ENCODE peak calls at places on chromosome 18, in eight cellular contexts. M, I, C, Q, S, A, R and B are unnamed samples. For H3K4me1, the result is how much of the 10 kb centered on the place peaks cover.

GRCh38 chr18:75276813-75277628 is 66.4 kb downstream of the TSHZ1 start:
- DNase-seq in S (no peak), R (no peak), I (no peak), A (no peak), C (no peak), M (peak), Q (no peak), B (peak)

GRCh38 chr18:56322403-56322802 is 316.0 kb downstream of the TXNL1 start:
- DNase-seq in I (peak), A (no peak), Q (no peak), M (no peak), S (no peak), C (no peak), R (peak), B (no peak)

GRCh38 chr18:55054591-55054990 is 95.3 kb upstream of the CCDC68 start:
- DNase-seq in Q (no peak), C (no peak), S (no peak), A (no peak), M (peak), R (no peak), I (no peak), B (peak)

GRCh38 chr18:55779711-55780590 is 192.0 kb upstream of the TCF4 start:
- DNase-seq in M (peak), A (no peak), S (no peak), I (peak), R (peak), C (peak), Q (peak), B (no peak)

GRCh38 chr18:58241877-58242276 is 197.9 kb downstream of the NEDD4L start:
- DNase-seq in R (no peak), C (no peak), S (no peak), I (no peak), A (no peak), Q (no peak), M (peak), B (peak)

GRCh38 chr18:9958861-9959399 is 45.1 kb downstream of the VAPA start:
- DNase-seq in M (no peak), Q (no peak), A (no peak), I (no peak), C (no peak), S (no peak), R (no peak), B (no peak)

GRCh38 chr18:28124239-28125029 is 52.5 kb downstream of the CDH2 start:
- DNase-seq in A (no peak), C (no peak), M (peak), R (no peak), S (no peak), Q (no peak), I (no peak), B (peak)

GRCh38 chr18:37574113-37574512 is 8.5 kb upstream of the CELF4 start:
- DNase-seq in Q (no peak), I (no peak), C (no peak), R (no peak), S (no peak), A (no peak), M (no peak), B (no peak)

GRCh38 chr18:62282188-62282629 is 42.9 kb upstream of the TNFRSF11A start:
- DNase-seq in Q (no peak), C (no peak), R (no peak), I (no peak), A (no peak), S (no peak), M (peak), B (peak)

GRCh38 chr18:42072407-42072806 is 117.4 kb downstream of the PIK3C3 start:
- DNase-seq in I (no peak), C (no peak), Q (no peak), M (no peak), A (no peak), R (no peak), S (no peak), B (no peak)

GRCh38 chr18:6775702-6776101 is 46.2 kb downstream of the ARHGAP28 start:
- DNase-seq in M (no peak), I (no peak), A (no peak), R (no peak), S (no peak), C (no peak), Q (no peak), B (no peak)

GRCh38 chr18:56955490-56955889 is 191.4 kb upstream of the BOD1L2 start:
- DNase-seq in I (no peak), A (no peak), R (no peak), S (no peak), C (no peak), Q (no peak), M (no peak), B (no peak)

GRCh38 chr18:22840606-22841144 is 92.5 kb upstream of the RBBP8 start:
- DNase-seq in A (no peak), R (no peak), C (no peak), M (peak), S (no peak), I (no peak), Q (no peak), B (no peak)

GRCh38 chr18:7224198-7224597 is 6.7 kb upstream of the LRRC30 start:
- DNase-seq in M (no peak), S (no peak), C (no peak), A (no peak), Q (no peak), R (no peak), I (no peak), B (no peak)

GRCh38 chr18:76455015-76455676 is 39.9 kb downstream of the ZNF516 start:
- DNase-seq in R (no peak), C (no peak), I (no peak), A (no peak), M (no peak), Q (no peak), S (peak), B (no peak)
- H3K4me1 ChIP-seq in R (under half), C (under half), I (under half), A (under half), M (under half), Q (under half), S (under half), B (half or more)

GRCh38 chr18:26655614-26656400 is 107.5 kb upstream of the KCTD1 start:
- DNase-seq in S (peak), M (peak), A (peak), I (peak), R (peak), C (no peak), Q (peak), B (peak)

GRCh38 chr18:26656944-26657536 is 108.7 kb upstream of the KCTD1 start:
- DNase-seq in R (peak), M (peak), I (peak), S (peak), C (no peak), Q (peak), A (no peak), B (peak)

GRCh38 chr18:26654173-26655009 is 106.0 kb upstream of the KCTD1 start:
- DNase-seq in A (no peak), C (no peak), Q (no peak), R (no peak), M (no peak), I (no peak), S (no peak), B (no peak)

GRCh38 chr18:26656401-26656943 is 108.1 kb upstream of the KCTD1 start:
- DNase-seq in Q (no peak), R (no peak), M (no peak), C (no peak), A (no peak), S (no peak), I (peak), B (no peak)

DNA sequence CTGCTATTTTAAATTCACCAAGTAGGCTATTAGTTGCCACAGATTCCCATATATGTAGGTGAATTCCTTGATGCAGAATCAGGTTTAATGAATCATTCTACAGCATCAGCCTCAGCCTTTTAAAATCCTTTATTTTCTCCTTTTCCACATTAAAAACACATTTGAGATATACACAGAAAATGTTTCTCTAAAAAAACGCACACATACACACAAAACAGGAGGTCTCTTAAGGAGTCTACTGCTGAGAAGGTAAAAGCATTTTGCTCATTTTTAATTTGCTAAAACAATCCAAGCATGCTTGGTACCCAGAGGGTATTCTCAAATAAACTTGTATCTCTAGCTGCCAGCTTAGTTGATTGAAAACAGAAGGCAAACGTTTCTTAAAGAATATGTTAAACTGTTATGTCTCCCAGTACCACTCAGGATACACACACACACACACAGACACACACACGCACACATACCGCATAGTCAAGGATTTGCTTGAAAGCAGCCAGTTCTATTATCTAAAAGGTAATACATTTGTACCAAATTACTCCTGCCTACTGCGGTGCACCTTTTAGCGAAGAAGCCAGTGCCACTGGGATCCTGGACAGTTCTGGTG is 106.8 kb upstream of the KCTD1 start:
- DNase-seq in C (no peak), A (no peak), I (no peak), S (no peak), R (no peak), M (peak), Q (no peak), B (peak)
- H3K4me3 ChIP-seq in C (no peak), A (no peak), I (peak), S (peak), R (peak), M (no peak), Q (peak), B (peak)

GRCh38 chr18:13220326-13220991 is 1.9 kb downstream of the LDLRAD4 start:
- DNase-seq in Q (no peak), C (no peak), R (peak), A (no peak), I (no peak), M (peak), S (no peak), B (peak)

GRCh38 chr18:13218376-13219011 is at the start of gene LDLRAD4:
- DNase-seq in A (no peak), Q (peak), S (no peak), M (peak), C (no peak), R (peak), I (peak), B (no peak)

GRCh38 chr18:13217971-13218375 is 587 bp upstream of the LDLRAD4 start:
- DNase-seq in M (peak), S (no peak), R (peak), I (no peak), A (no peak), Q (peak), C (no peak), B (no peak)

GRCh38 chr18:13219576-13219975 is 1.0 kb downstream of the LDLRAD4 start:
- DNase-seq in S (no peak), I (no peak), A (no peak), C (no peak), M (no peak), Q (no peak), R (no peak), B (no peak)

DNA sequence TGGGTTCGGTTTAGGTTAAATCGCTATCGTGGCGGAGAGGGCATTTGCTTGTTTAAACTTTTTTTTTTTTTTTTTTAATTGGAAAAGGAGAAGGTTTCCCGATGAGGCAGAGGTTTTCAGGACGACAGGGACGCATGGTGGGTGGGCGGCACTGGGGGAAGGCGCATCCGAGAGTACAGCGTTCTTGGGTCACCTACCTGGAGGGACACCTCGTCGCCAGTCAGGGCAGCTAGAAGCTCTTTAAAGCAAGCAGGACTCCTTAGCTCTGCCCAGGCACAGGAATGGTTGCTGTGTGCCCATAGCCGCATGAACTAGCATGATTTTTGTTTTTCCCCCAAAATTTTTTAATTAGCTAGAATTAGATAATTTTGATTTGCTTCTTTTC is 444 bp downstream of the LDLRAD4 start:
- DNase-seq in M (no peak), R (no peak), A (no peak), C (no peak), Q (no peak), I (no peak), S (no peak), B (no peak)
- H3K4me1 ChIP-seq in M (under half), R (under half), A (under half), C (under half), Q (under half), I (under half), S (under half), B (under half)

DNA sequence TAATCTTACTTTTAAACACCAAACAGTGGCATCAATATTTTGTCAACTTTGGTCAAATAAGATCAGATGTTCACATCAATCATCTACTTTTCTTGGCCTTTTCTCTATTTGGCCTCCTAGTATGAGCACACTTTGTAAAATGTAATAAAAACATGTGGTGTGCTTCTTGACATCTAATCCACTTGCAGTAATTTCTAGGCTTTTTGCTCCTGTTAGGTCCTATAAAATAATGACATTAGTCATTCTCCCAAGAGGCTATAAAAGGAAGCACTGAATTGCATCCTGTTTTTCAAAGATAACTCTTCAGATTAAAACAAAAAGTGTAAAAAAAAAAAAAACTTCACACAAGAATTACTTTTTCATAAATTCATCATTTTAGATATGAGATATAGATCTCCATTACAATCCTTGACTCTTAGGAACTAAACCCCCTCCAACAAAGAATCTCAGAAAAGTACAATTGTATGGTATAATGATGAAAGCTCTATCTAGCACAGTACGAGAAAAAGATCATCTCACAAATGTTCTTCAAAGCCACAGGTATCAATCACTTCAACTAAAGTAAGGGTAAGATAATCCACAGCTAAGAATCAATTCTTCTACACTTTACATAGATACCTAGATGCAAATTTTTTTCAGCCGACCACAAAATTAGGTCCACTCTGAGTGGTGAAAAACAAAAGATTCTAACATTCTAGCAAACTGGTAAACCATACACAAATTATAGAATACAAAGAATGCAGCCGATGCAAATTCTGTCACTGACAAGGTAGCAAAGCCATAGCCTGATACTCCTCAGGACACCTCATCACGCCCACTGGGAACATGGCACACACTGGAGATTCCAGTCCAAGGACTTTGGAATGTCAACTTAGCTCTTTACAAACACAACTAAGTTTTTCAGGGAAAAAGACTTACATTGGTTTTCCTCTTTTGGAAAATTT is 2.7 kb downstream of the BCL2 start:
- DNase-seq in R (no peak), I (no peak), C (no peak), Q (no peak), A (no peak), S (no peak), M (no peak), B (no peak)
- H3K4me3 ChIP-seq in R (peak), I (peak), C (no peak), Q (peak), A (no peak), S (peak), M (no peak), B (peak)

DNA sequence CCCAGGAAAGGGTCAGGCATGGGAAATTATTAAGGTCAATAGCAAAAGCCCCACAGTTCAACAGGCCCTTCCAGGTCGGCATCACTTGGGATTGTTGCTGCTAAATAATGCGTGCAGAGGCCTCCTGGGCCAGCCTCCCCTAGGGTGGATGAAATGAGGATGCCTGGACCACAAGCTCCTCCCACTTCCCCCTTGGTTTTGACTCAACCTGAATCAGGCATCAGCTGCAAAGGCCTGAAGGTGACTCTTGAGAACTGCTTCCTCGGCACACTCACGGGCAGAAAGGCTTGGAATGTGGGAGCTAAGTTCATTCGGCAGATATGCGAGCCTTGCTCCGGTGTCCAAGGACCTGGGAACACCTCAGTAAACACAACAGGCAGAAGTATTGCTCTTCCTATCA is 69.3 kb downstream of the MBP start:
- DNase-seq in I (no peak), M (peak), Q (no peak), C (peak), A (peak), R (peak), S (no peak), B (peak)
- H3K4me1 ChIP-seq in I (under half), M (under half), Q (under half), C (half or more), A (half or more), R (under half), S (under half), B (half or more)

GRCh38 chr18:48090702-48091101 is 160.2 kb upstream of the SMAD2 start:
- DNase-seq in C (no peak), Q (no peak), A (no peak), R (no peak), S (no peak), I (no peak), M (no peak), B (no peak)

GRCh38 chr18:48090021-48090420 is 159.6 kb upstream of the SMAD2 start:
- DNase-seq in M (no peak), R (no peak), S (no peak), A (no peak), I (no peak), C (no peak), Q (no peak), B (no peak)

GRCh38 chr18:48084858-48085257 is 154.4 kb upstream of the SMAD2 start:
- DNase-seq in I (no peak), C (no peak), Q (no peak), R (no peak), A (peak), S (no peak), M (no peak), B (no peak)

GRCh38 chr18:48084041-48084757 is 153.7 kb upstream of the SMAD2 start:
- DNase-seq in A (no peak), Q (no peak), C (no peak), I (no peak), R (no peak), S (no peak), M (no peak), B (no peak)

DNA sequence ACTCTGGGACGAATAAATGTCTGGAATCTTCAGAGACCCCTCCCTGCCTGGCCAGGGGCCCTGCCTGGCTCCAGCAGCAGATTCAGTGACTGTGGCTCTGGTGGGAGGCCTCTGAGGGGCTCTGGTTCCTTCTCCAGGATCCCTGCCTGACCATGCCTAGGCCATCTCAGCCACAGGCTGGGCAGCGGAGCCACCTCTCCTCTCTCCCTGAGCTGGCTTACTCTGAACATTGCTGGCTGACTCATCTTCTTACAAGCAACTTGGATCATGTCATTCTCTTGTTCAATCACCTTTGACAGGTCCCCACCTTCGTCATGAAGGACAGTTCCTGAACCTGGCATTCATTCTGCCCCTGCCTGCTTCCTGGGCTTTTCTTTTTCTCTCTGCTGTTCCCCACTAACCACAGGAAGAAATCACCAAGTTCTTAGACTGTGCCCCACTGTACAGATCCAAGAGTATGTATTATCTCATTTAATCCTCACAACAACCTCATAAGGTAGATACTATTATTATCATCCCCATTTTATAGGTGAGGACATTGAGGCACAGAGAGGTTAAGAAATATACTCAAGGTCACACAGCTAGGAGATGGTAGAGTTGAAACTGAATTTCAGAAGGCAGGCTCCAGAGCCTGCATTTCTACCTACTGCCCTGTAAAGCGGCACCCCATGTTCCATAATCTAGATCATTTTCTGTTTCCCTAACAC is 155.5 kb upstream of the SMAD2 start:
- DNase-seq in M (no peak), C (no peak), A (peak), I (no peak), S (no peak), R (no peak), Q (no peak), B (no peak)
- H3K4me3 ChIP-seq in M (no peak), C (no peak), A (no peak), I (no peak), S (no peak), R (no peak), Q (no peak), B (no peak)

GRCh38 chr18:33062834-33063364 is 290.1 kb upstream of the KLHL14 start:
- DNase-seq in C (no peak), Q (no peak), R (peak), A (no peak), M (no peak), I (peak), S (no peak), B (no peak)
- H3K4me1 ChIP-seq in C (under half), Q (under half), R (under half), A (under half), M (under half), I (under half), S (under half), B (under half)

DNA sequence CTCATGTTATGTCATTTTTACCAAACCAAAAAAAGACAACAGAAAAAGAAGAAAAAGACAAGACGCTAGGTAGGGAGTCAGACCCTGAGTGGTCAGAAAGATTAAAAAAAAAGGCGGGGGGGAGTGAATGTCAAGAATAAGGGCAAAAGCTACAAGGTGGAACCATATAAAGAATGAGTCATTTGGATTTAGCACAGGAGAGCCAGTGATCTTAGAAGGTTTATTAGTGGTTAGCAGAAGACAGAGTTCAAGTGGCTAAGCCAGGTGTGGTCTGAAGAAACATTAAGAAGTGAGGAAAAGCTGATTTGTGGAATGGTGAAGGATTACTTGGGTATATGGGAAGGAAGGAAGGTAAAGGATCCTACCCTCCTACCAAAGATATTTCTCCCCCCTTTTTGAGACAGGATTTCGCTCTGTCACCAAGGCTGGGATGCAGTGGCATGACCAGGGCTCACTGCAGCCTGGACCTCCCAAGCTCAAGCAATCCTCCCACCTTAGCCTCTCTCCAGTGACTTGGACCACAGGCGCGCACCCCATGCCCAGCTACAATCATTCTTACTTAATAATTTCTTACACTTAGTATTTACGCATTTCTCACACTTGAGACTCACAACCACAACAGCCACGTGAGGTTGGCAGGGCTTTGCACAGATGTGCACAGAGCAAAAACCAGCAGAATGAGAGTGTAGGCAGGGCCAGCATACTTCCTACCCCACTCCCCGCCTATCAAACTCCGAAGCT is 2.6 kb downstream of the DSC2 start:
- DNase-seq in Q (no peak), M (no peak), R (no peak), A (no peak), C (no peak), I (no peak), S (no peak), B (no peak)
- H3K4me3 ChIP-seq in Q (no peak), M (no peak), R (peak), A (no peak), C (no peak), I (no peak), S (peak), B (no peak)